ENCODE peak calls at places on chromosome 20, in four cellular contexts. G is NAMALWA, Z is kidney, L is psoas muscle. N is an unnamed sample.

GRCh38 chr20:56989516-56989915 is 276.9 kb downstream of the BMP7 start:
- DNase-seq in Z (no peak), G (no peak), L (no peak), N (no peak)

GRCh38 chr20:60088236-60088635 is 130.0 kb downstream of the CDH26 start:
- DNase-seq in L (no peak), Z (no peak), G (no peak), N (no peak)

GRCh38 chr20:57620274-57620990 is at the start of gene ZBP1:
- DNase-seq in Z (peak; percentile 79), G (peak; percentile 96), L (no peak), N (peak; percentile 74)

GRCh38 chr20:9995514-9996272 is 39.1 kb upstream of the ANKEF1 start:
- DNase-seq in L (no peak), G (no peak), Z (no peak), N (no peak)

GRCh38 chr20:10665791-10666190 is 8.0 kb downstream of the JAG1 start:
- DNase-seq in G (no peak), Z (no peak), L (no peak), N (no peak)

GRCh38 chr20:12882832-12883506 is 125.8 kb upstream of the SPTLC3 start:
- DNase-seq in Z (no peak), G (no peak), L (no peak), N (no peak)

GRCh38 chr20:51094221-51094620 is 71.3 kb upstream of the KCNG1 start:
- DNase-seq in Z (no peak), G (no peak), L (no peak), N (no peak)

GRCh38 chr20:23161968-23162696 is 76.0 kb upstream of the CD93 start:
- DNase-seq in G (peak; percentile 91), L (peak; percentile 89), Z (peak; percentile 87), N (no peak)

GRCh38 chr20:22908944-22909343 is 126.2 kb upstream of the SSTR4 start:
- DNase-seq in G (no peak), L (no peak), Z (no peak), N (no peak)

GRCh38 chr20:6709865-6710595 is 57.5 kb upstream of the BMP2 start:
- DNase-seq in G (no peak), Z (no peak), L (no peak), N (no peak)

GRCh38 chr20:51457281-51457932 is 85.1 kb downstream of the NFATC2 start:
- DNase-seq in Z (peak; percentile 82), L (peak; percentile 69), G (no peak), N (no peak)

GRCh38 chr20:53722515-53723036 is 128.9 kb upstream of the ZNF217 start:
- DNase-seq in L (no peak), G (no peak), Z (no peak), N (no peak)

GRCh38 chr20:61940491-61940890 is 125.2 kb downstream of the TAF4 start:
- DNase-seq in G (no peak), Z (peak; percentile 16), L (no peak), N (no peak)

GRCh38 chr20:7540923-7541322 is 399.3 kb downstream of the HAO1 start:
- DNase-seq in G (no peak), L (no peak), Z (no peak), N (no peak)

GRCh38 chr20:62202083-62202395 is 18.0 kb downstream of the HRH3 start:
- DNase-seq in L (no peak), Z (no peak), G (no peak), N (no peak)

GRCh38 chr20:1337441-1337840 is 8.5 kb upstream of the SDCBP2 start:
- DNase-seq in L (no peak), G (no peak), Z (no peak), N (no peak)

GRCh38 chr20:51943761-51944160 is 141.4 kb upstream of the SALL4 start:
- DNase-seq in L (no peak), G (no peak), Z (no peak), N (no peak)

GRCh38 chr20:50066161-50066834 is 46.7 kb downstream of the UBE2V1 start:
- DNase-seq in L (no peak), G (no peak), Z (no peak), N (no peak)

GRCh38 chr20:31239139-31239538 is 18.3 kb upstream of the DEFB115 start:
- DNase-seq in L (no peak), G (no peak), Z (no peak), N (no peak)

GRCh38 chr20:44532981-44533331 is 11.1 kb upstream of the SERINC3 start:
- DNase-seq in G (no peak), L (no peak), Z (no peak), N (no peak)

GRCh38 chr20:35568645-35569044 is 26.8 kb downstream of the ERGIC3 start:
- DNase-seq in L (no peak), Z (no peak), G (peak; percentile 37), N (no peak)

GRCh38 chr20:47070176-47070575 is 175.5 kb downstream of the EYA2 start:
- DNase-seq in Z (no peak), G (no peak), L (no peak), N (no peak)

GRCh38 chr20:33026072-33026778 is 5.2 kb upstream of the BPIFB6 start:
- DNase-seq in G (no peak), Z (no peak), L (no peak), N (no peak)

GRCh38 chr20:24672886-24673677 is 203.7 kb downstream of the SYNDIG1 start:
- DNase-seq in G (no peak), L (no peak), Z (peak; percentile 29), N (no peak)

GRCh38 chr20:40494238-40494637 is 194.8 kb downstream of the MAFB start:
- DNase-seq in L (peak; percentile 33), G (no peak), Z (no peak), N (no peak)

GRCh38 chr20:51174536-51174935 is 151.6 kb upstream of the KCNG1 start:
- DNase-seq in G (peak; percentile 3), Z (no peak), L (no peak), N (no peak)

GRCh38 chr20:57811373-57812020 is 101.7 kb upstream of the PMEPA1 start:
- DNase-seq in Z (peak; percentile 11), L (no peak), G (no peak), N (no peak)

GRCh38 chr20:10006461-10006860 is 28.3 kb upstream of the ANKEF1 start:
- DNase-seq in G (no peak), Z (no peak), L (no peak), N (no peak)

GRCh38 chr20:5122861-5123260 is 3.1 kb upstream of the PCNA start:
- DNase-seq in L (no peak), Z (no peak), G (no peak), N (no peak)

GRCh38 chr20:34268851-34269668 is 27.8 kb downstream of the ASIP start:
- DNase-seq in Z (peak; percentile 78), L (peak; percentile 27), G (no peak), N (no peak)

GRCh38 chr20:53078761-53079482 is 106.8 kb downstream of the TSHZ2 start:
- DNase-seq in Z (no peak), G (no peak), L (no peak), N (no peak)

N was measured in stimulated activated naive CD8-positive, alpha-beta T cell treated with anti-CD3 and anti-CD28 coated beads, Interleukin-15, amount 100 ng/mL, for 72 hours.